ENCODE peak calls at places on chromosomes 6 and 20, in ten cellular contexts. Q, D, A, P, E, F, W, Y, R and O are unnamed samples.

GRCh38 chr20:63223121-63223825 is 7.3 kb upstream of the YTHDF1 start:
- DNase-seq in Q (no peak), D (peak; percentile 45), A (peak; percentile 50), P (no peak), E (peak; percentile 46), F (no peak), W (no peak), Y (peak; percentile 45), R (peak; percentile 65), O (peak; percentile 89)

GRCh38 chr20:35129647-35130069 is 17.5 kb downstream of the EDEM2 start:
- DNase-seq in Q (no peak), D (no peak), A (peak; percentile 63), P (no peak), E (peak; percentile 47), F (no peak), W (peak; percentile 29), Y (no peak), R (no peak), O (no peak)

GRCh38 chr6:41475737-41476357 is 70.3 kb upstream of the FOXP4 start:
- DNase-seq in Q (no peak), D (no peak), A (no peak), P (no peak), E (no peak), F (no peak), W (no peak), Y (no peak), R (no peak), O (no peak)

GRCh38 chr20:25223765-25224720 is 23.8 kb upstream of the PYGB start:
- DNase-seq in Q (no peak), D (no peak), A (no peak), P (no peak), E (no peak), F (no peak), W (no peak), Y (no peak), R (no peak), O (peak; percentile 33)

GRCh38 chr20:46051556-46052323 is 22.7 kb downstream of the SLC12A5 start:
- DNase-seq in Q (no peak), D (no peak), A (no peak), P (no peak), E (no peak), F (peak; percentile 38), W (no peak), Y (no peak), R (no peak), O (no peak)

GRCh38 chr6:32176476-32177181 is 745 bp upstream of the AGPAT1 start:
- DNase-seq in Q (no peak), D (no peak), A (peak; percentile 75), P (no peak), E (peak; percentile 81), F (no peak), W (peak; percentile 72), Y (no peak), R (no peak), O (no peak)

GRCh38 chr6:34562350-34562749 is 6.2 kb upstream of the SPDEF start:
- DNase-seq in Q (no peak), D (no peak), A (no peak), P (no peak), E (no peak), F (no peak), W (no peak), Y (no peak), R (no peak), O (no peak)

GRCh38 chr20:10982692-10983091 is 308.9 kb upstream of the JAG1 start:
- DNase-seq in Q (peak; percentile 85), D (no peak), A (peak; percentile 95), P (peak; percentile 98), E (peak; percentile 84), F (peak; percentile 78), W (peak; percentile 86), Y (no peak), R (no peak), O (peak; percentile 72)

GRCh38 chr6:154197176-154197850 is 158.3 kb downstream of the OPRM1 start:
- DNase-seq in Q (no peak), D (no peak), A (peak; percentile 55), P (peak; percentile 41), E (peak; percentile 91), F (no peak), W (peak; percentile 9), Y (no peak), R (no peak), O (no peak)

GRCh38 chr20:61360296-61360695 is 108.2 kb downstream of the CDH4 start:
- DNase-seq in Q (no peak), D (no peak), A (no peak), P (no peak), E (no peak), F (no peak), W (no peak), Y (no peak), R (no peak), O (no peak)

GRCh38 chr6:49839957-49840356 is 26.4 kb downstream of the CRISP1 start:
- DNase-seq in Q (no peak), D (no peak), A (no peak), P (no peak), E (no peak), F (no peak), W (no peak), Y (no peak), R (no peak), O (no peak)

DNA sequence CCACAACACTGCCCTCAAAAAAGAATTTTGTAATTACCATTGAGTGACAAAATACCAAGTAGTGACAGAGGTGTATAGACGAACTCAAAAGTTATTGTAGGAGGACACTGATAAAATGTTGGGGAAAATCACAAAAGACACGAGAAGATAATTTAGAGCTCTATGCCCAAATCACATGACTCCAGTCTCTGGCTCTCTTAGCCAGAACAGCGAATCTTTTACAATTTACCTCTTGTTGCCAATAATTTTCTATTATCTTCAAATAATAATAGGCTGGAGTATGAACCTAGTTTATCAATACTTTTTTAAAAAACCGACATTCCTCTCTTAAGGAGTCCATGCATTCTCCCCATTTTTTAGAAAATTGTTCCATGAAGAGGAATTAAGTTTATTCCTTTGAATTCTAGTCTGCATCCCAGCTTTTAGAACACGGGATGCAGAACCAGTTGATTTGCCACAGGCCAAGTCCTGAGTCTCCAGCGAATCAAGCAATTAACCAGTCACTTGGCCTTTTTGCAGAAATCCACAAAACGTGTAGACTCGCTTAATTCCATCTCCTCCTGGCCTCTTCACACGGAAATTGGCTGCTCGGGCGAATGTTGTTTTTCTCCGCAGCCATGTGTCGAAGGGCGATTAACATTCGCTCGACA is 507 bp upstream of the RIPPLY2 start:
- DNase-seq in Q (no peak), D (no peak), A (no peak), P (no peak), E (no peak), F (no peak), W (no peak), Y (no peak), R (no peak), O (no peak)
- TF ChIP-seq CTCF in Q (no peak), D (no peak), A (no peak), P (no peak), E (no peak), F (no peak), W (no peak), Y (no peak), R (no peak), O (no peak)

GRCh38 chr20:56247954-56248782 is at the start of gene MC3R:
- DNase-seq in Q (no peak), D (peak; percentile 67), A (peak; percentile 45), P (peak; percentile 5), E (peak; percentile 28), F (no peak), W (no peak), Y (no peak), R (peak; percentile 30), O (peak; percentile 89)
- TF ChIP-seq CTCF in Q (peak; percentile 37), D (peak; percentile 87), A (peak; percentile 62), P (peak; percentile 48), E (peak; percentile 64), F (no peak), W (peak; percentile 73), Y (peak; percentile 60), R (peak; percentile 46), O (peak; percentile 87)

GRCh38 chr6:3348821-3349220 is 90.1 kb downstream of the PSMG4 start:
- DNase-seq in Q (no peak), D (no peak), A (no peak), P (no peak), E (no peak), F (no peak), W (no peak), Y (no peak), R (no peak), O (no peak)

GRCh38 chr6:3345836-3346235 is 87.1 kb downstream of the PSMG4 start:
- DNase-seq in Q (no peak), D (peak; percentile 54), A (no peak), P (no peak), E (no peak), F (no peak), W (no peak), Y (no peak), R (no peak), O (no peak)

GRCh38 chr6:3346476-3346875 is 87.7 kb downstream of the PSMG4 start:
- DNase-seq in Q (no peak), D (no peak), A (no peak), P (no peak), E (no peak), F (no peak), W (no peak), Y (no peak), R (no peak), O (no peak)

GRCh38 chr6:3347826-3348225 is 89.1 kb downstream of the PSMG4 start:
- DNase-seq in Q (no peak), D (no peak), A (no peak), P (no peak), E (no peak), F (no peak), W (no peak), Y (no peak), R (no peak), O (no peak)

GRCh38 chr6:3347237-3347636 is 88.5 kb downstream of the PSMG4 start:
- DNase-seq in Q (no peak), D (no peak), A (peak; percentile 38), P (no peak), E (no peak), F (no peak), W (no peak), Y (no peak), R (no peak), O (peak; percentile 50)
- TF ChIP-seq CTCF in Q (no peak), D (no peak), A (no peak), P (no peak), E (no peak), F (no peak), W (no peak), Y (no peak), R (no peak), O (no peak)

GRCh38 chr6:88077305-88077704 is 29.7 kb downstream of the SPACA1 start:
- DNase-seq in Q (no peak), D (no peak), A (no peak), P (no peak), E (no peak), F (no peak), W (no peak), Y (no peak), R (no peak), O (no peak)
- TF ChIP-seq CTCF in Q (no peak), D (no peak), A (no peak), P (no peak), E (no peak), F (no peak), W (no peak), Y (no peak), R (no peak), O (no peak)